ENCODE peak calls at places on chromosome 2, in five cellular contexts. One of them, this sample, is unnamed.

GRCh38 chr2:118993392-118993752 is 51.4 kb downstream of the MARCO start:
- DNase-seq in Peyer's patch: no peak
- DNase-seq in gastrocnemius medialis: no peak
- DNase-seq in heart left ventricle: no peak
- DNase-seq in body of pancreas: no peak
- DNase-seq in this sample: no peak

GRCh38 chr2:16060936-16061338 is 120.6 kb downstream of the MYCN start:
- DNase-seq in Peyer's patch: no peak
- DNase-seq in gastrocnemius medialis: no peak
- DNase-seq in heart left ventricle: no peak
- DNase-seq in body of pancreas: no peak
- DNase-seq in this sample: no peak

GRCh38 chr2:234722176-234722575 is 225.3 kb upstream of the ARL4C start:
- DNase-seq in Peyer's patch: no peak
- DNase-seq in gastrocnemius medialis: no peak
- DNase-seq in heart left ventricle: no peak
- DNase-seq in body of pancreas: no peak
- DNase-seq in this sample: no peak

GRCh38 chr2:137910641-137911040 is 53.6 kb upstream of the HNMT start:
- DNase-seq in Peyer's patch: no peak
- DNase-seq in gastrocnemius medialis: no peak
- DNase-seq in heart left ventricle: no peak
- DNase-seq in body of pancreas: no peak
- DNase-seq in this sample: peak; percentile 3

GRCh38 chr2:173759959-173760358 is 205.2 kb downstream of the SP3 start:
- DNase-seq in Peyer's patch: no peak
- DNase-seq in gastrocnemius medialis: no peak
- DNase-seq in heart left ventricle: no peak
- DNase-seq in body of pancreas: no peak
- DNase-seq in this sample: no peak

GRCh38 chr2:111071480-111072143 is 49.1 kb upstream of the BCL2L11 start:
- DNase-seq in Peyer's patch: no peak
- DNase-seq in gastrocnemius medialis: no peak
- DNase-seq in heart left ventricle: no peak
- DNase-seq in body of pancreas: no peak
- DNase-seq in this sample: no peak

GRCh38 chr2:17353268-17353667 is 165.0 kb downstream of the RAD51AP2 start:
- DNase-seq in Peyer's patch: no peak
- DNase-seq in gastrocnemius medialis: no peak
- DNase-seq in heart left ventricle: no peak
- DNase-seq in body of pancreas: no peak
- DNase-seq in this sample: no peak

GRCh38 chr2:238898534-238899281 is 50.8 kb downstream of the TWIST2 start:
- DNase-seq in Peyer's patch: no peak
- DNase-seq in gastrocnemius medialis: no peak
- DNase-seq in heart left ventricle: no peak
- DNase-seq in body of pancreas: no peak
- DNase-seq in this sample: no peak

GRCh38 chr2:75522543-75523312 is 38.0 kb downstream of the EVA1A start:
- DNase-seq in Peyer's patch: no peak
- DNase-seq in gastrocnemius medialis: no peak
- DNase-seq in heart left ventricle: no peak
- DNase-seq in body of pancreas: no peak
- DNase-seq in this sample: no peak

GRCh38 chr2:236928353-236929153 is 157.1 kb upstream of the COPS8 start:
- DNase-seq in Peyer's patch: no peak
- DNase-seq in gastrocnemius medialis: no peak
- DNase-seq in heart left ventricle: no peak
- DNase-seq in body of pancreas: no peak
- DNase-seq in this sample: no peak

GRCh38 chr2:127422631-127423475 is 4.6 kb downstream of the PROC start:
- DNase-seq in Peyer's patch: no peak
- DNase-seq in gastrocnemius medialis: no peak
- DNase-seq in heart left ventricle: no peak
- DNase-seq in body of pancreas: no peak
- DNase-seq in this sample: no peak

DNA sequence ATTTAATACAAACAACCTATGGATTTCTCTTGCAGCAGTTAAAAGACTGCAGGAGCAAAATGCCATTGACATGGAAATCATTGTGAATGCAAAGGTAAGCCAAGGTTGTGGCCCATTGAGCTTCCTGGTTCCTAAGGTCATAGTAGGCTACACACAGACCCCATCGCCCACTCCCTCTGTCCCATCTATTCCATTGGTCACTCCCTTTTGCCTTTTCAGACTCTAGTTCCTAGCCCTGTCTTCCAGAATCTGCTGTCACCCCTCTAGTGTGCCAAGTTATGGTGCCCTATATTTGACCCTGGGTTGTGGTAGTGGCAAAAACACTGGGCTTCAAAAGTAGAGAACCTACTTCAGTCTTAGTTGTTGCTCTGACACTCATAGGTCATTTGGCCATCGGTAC is 44.7 kb downstream of the UGP2 start:
- DNase-seq in Peyer's patch: no peak
- DNase-seq in gastrocnemius medialis: no peak
- DNase-seq in heart left ventricle: no peak
- DNase-seq in body of pancreas: no peak
- DNase-seq in this sample: no peak
- TF ChIP-seq POLR2A in Peyer's patch: no peak
- TF ChIP-seq POLR2A in gastrocnemius medialis: no peak
- TF ChIP-seq POLR2A in heart left ventricle: no peak
- TF ChIP-seq POLR2A in body of pancreas: no peak
- TF ChIP-seq POLR2A in this sample: no peak

GRCh38 chr2:177391822-177392372 is 676 bp upstream of the AGPS start:
- DNase-seq in Peyer's patch: no peak
- DNase-seq in gastrocnemius medialis: no peak
- DNase-seq in heart left ventricle: no peak
- DNase-seq in body of pancreas: no peak
- DNase-seq in this sample: peak; percentile 24

GRCh38 chr2:177393381-177393780 is 808 bp downstream of the AGPS start:
- DNase-seq in Peyer's patch: no peak
- DNase-seq in gastrocnemius medialis: no peak
- DNase-seq in heart left ventricle: no peak
- DNase-seq in body of pancreas: no peak
- DNase-seq in this sample: peak; percentile 57

GRCh38 chr2:177394622-177395021 is 2.0 kb downstream of the AGPS start:
- DNase-seq in Peyer's patch: no peak
- DNase-seq in gastrocnemius medialis: no peak
- DNase-seq in heart left ventricle: no peak
- DNase-seq in body of pancreas: no peak
- DNase-seq in this sample: no peak

GRCh38 chr2:177393824-177394614 is 1.4 kb downstream of the AGPS start:
- DNase-seq in Peyer's patch: no peak
- DNase-seq in gastrocnemius medialis: no peak
- DNase-seq in heart left ventricle: no peak
- DNase-seq in body of pancreas: no peak
- DNase-seq in this sample: no peak

DNA sequence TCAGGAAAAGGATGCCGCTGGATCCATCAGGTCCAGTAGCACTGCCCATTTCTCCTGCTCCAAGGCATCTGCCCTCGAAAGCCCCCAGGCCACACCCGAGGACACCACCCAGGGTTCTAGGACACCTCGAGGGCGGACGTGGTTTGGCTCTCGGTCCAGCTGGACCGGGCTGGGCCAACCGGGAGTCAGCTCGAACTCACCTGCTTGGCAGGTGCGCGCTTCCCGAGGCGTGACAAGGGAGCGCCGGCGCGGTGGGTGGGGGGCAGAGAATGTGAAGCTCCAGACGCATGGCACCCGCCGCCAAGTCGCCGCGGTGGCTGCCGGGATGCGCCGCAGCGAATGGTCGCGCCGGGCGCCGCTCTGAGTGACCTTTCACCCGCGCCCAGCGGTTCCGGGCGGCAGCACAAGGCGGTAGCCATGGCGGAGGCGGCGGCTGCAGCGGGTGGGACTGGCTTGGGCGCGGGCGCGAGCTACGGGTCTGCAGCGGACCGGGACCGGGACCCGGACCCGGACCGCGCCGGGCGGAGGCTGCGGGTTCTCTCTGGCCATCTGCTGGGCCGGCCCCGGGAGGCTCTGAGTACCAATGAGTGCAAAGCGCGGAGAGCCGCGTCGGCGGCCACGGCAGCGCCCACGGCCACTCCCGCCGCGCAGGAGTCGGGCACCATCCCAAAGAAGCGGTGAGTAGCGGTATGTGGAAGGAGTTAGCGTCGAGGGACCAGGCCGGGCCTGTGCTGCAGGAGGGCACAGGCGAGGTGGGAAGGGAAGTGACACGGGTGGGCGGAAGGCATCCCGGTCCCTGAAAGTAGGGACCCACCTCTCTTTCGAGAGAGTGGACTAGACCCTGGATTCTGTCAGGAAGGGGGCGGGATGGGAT is at the start of gene AGPS:
- DNase-seq in Peyer's patch: peak; percentile 90
- DNase-seq in gastrocnemius medialis: peak; percentile 73
- DNase-seq in heart left ventricle: peak; percentile 79
- DNase-seq in body of pancreas: peak; percentile 81
- DNase-seq in this sample: peak; percentile 90
- TF ChIP-seq POLR2A in Peyer's patch: peak; percentile 31
- TF ChIP-seq POLR2A in gastrocnemius medialis: peak; percentile 51
- TF ChIP-seq POLR2A in heart left ventricle: no peak
- TF ChIP-seq POLR2A in body of pancreas: peak; percentile 62
- TF ChIP-seq POLR2A in this sample: peak; percentile 86

GRCh38 chr2:207308519-207309224 is 142.9 kb upstream of the KLF7 start:
- DNase-seq in Peyer's patch: no peak
- DNase-seq in gastrocnemius medialis: no peak
- DNase-seq in heart left ventricle: no peak
- DNase-seq in body of pancreas: no peak
- DNase-seq in this sample: no peak

GRCh38 chr2:207300817-207301216 is 135.1 kb upstream of the KLF7 start:
- DNase-seq in Peyer's patch: no peak
- DNase-seq in gastrocnemius medialis: no peak
- DNase-seq in heart left ventricle: no peak
- DNase-seq in body of pancreas: no peak
- DNase-seq in this sample: no peak

DNA sequence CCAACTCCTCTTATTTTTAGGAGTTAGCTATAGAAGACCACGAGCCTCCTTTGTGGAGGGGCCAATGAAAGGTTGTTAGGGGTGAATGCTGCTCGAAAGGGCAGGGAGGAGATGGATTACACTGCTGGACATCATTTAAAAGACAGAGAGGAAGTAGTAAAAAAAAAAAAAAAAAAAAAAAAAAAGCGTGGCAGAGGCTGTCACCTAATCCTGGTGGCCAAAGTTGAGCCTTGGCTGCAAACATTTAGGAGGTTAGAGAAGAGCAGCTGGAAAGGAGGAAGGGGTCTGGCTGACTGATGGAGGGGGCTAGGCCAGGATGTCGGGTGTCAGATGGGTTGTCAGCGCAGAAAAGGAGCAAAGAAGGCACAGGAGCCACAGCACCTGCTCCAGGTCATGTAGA is 139.1 kb upstream of the KLF7 start:
- DNase-seq in Peyer's patch: no peak
- DNase-seq in gastrocnemius medialis: no peak
- DNase-seq in heart left ventricle: no peak
- DNase-seq in body of pancreas: no peak
- DNase-seq in this sample: no peak
- TF ChIP-seq POLR2A in Peyer's patch: no peak
- TF ChIP-seq POLR2A in gastrocnemius medialis: no peak
- TF ChIP-seq POLR2A in heart left ventricle: no peak
- TF ChIP-seq POLR2A in body of pancreas: no peak
- TF ChIP-seq POLR2A in this sample: no peak

DNA sequence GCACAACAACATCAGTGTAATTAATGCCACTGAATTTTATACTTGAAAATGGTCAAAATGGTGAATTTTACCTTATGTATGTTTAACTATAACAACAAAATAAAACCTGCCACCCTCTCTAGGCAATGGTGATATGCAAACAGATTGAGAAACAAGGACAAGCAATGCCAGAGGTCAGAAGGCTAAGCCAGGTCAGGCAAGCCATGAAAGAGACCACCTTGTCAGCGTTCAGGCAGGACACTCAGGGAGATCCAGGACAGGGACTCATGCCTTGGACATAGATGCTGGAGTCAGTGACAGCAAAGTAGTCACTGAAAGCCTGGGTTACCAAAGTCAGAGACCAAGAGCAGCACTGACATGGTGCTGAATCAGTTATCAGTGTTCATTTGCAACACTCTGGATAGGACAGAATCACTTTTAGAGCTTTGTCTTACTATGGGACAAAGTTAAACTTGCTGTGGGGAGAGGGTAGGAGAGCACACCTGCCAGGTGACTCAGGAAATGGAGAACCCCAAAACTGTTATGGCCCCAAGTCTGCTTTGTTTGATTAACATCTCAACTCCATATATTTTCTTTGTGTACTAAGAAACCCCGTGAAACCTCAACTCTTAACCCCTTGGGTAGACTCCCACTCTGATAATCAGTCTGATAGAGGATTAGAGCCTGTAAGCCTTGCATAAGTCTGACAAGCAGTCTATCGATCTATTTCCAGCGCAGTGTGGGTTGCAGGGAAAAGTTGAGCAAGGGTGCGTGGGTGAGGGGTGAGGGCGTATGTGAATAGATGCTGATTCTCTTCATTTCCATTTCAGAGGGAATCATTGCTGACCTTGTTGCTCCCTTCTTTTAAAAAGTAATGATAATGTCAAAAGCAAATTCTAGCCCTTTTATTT is 48.7 kb upstream of the ZNF385B start:
- DNase-seq in Peyer's patch: no peak
- DNase-seq in gastrocnemius medialis: no peak
- DNase-seq in heart left ventricle: no peak
- DNase-seq in body of pancreas: no peak
- DNase-seq in this sample: no peak
- TF ChIP-seq POLR2A in Peyer's patch: no peak
- TF ChIP-seq POLR2A in gastrocnemius medialis: no peak
- TF ChIP-seq POLR2A in heart left ventricle: no peak
- TF ChIP-seq POLR2A in body of pancreas: no peak
- TF ChIP-seq POLR2A in this sample: no peak

This sample was measured in erythroblast.